ENCODE peak calls at places on chromosomes 7 and 10, in eight cellular contexts. J is cardiac muscle cell, L is AG10803, Y is fibroblast of lung, A is K562, F is bronchial epithelial cell, I is SK-N-SH, H is AG04449. E is an unnamed sample.

GRCh38 chr7:88354999-88355398 is 48.3 kb upstream of the STEAP4 start:
- DNase-seq in J (no peak), L (no peak), Y (no peak), A (no peak), F (no peak), I (no peak), H (no peak), E (no peak)

GRCh38 chr7:131476740-131477139 is 79.7 kb downstream of the PODXL start:
- DNase-seq in J (no peak), L (no peak), Y (no peak), A (no peak), F (no peak), I (no peak), H (no peak), E (no peak)

GRCh38 chr7:106236065-106236464 is 48.7 kb downstream of the NAMPT start:
- DNase-seq in J (no peak), L (no peak), Y (no peak), A (no peak), F (no peak), I (no peak), H (no peak), E (no peak)

GRCh38 chr7:80453699-80454340 is 58.0 kb downstream of the GNAT3 start:
- DNase-seq in J (peak; percentile 58), L (peak; percentile 20), Y (no peak), A (no peak), F (peak; percentile 37), I (peak; percentile 45), H (no peak), E (peak; percentile 46)

GRCh38 chr10:30553625-30554442 is 75.7 kb downstream of the LYZL2 start:
- DNase-seq in J (peak; percentile 86), L (peak; percentile 54), Y (peak; percentile 18), A (peak; percentile 71), F (no peak), I (no peak), H (no peak), E (peak; percentile 71)

GRCh38 chr7:27442446-27442845 is 199.8 kb downstream of the EVX1 start:
- DNase-seq in J (peak; percentile 41), L (peak; percentile 51), Y (peak; percentile 41), A (no peak), F (peak; percentile 88), I (no peak), H (peak; percentile 2), E (peak; percentile 42)

GRCh38 chr7:157662110-157662791 is 325.4 kb downstream of the DNAJB6 start:
- DNase-seq in J (no peak), L (no peak), Y (no peak), A (no peak), F (no peak), I (no peak), H (no peak), E (no peak)

GRCh38 chr7:112201421-112201820 is 4.8 kb downstream of the DOCK4 start:
- DNase-seq in J (peak; percentile 42), L (peak; percentile 64), Y (peak; percentile 79), A (no peak), F (peak; percentile 86), I (no peak), H (no peak), E (peak; percentile 86)

GRCh38 chr10:58782876-58783859 is 270.5 kb downstream of the BICC1 start:
- DNase-seq in J (peak; percentile 88), L (peak; percentile 93), Y (peak; percentile 25), A (no peak), F (no peak), I (no peak), H (no peak), E (peak; percentile 83)

GRCh38 chr10:94423627-94424026 is 21.3 kb downstream of the TBC1D12 start:
- DNase-seq in J (peak; percentile 67), L (peak; percentile 51), Y (peak; percentile 86), A (no peak), F (no peak), I (no peak), H (no peak), E (peak; percentile 79)

GRCh38 chr7:19560111-19560883 is 148.5 kb downstream of the POLR1F start:
- DNase-seq in J (peak; percentile 72), L (peak; percentile 47), Y (peak; percentile 79), A (no peak), F (peak; percentile 49), I (no peak), H (no peak), E (peak; percentile 97)

GRCh38 chr7:26500749-26501352 is 209.2 kb downstream of the SNX10 start:
- DNase-seq in J (peak; percentile 41), L (peak; percentile 37), Y (peak; percentile 18), A (no peak), F (peak; percentile 46), I (peak; percentile 55), H (no peak), E (peak; percentile 43)

GRCh38 chr7:101792051-101792651 is 25.3 kb upstream of the CUX1 start:
- DNase-seq in J (peak; percentile 87), L (peak; percentile 91), Y (peak; percentile 91), A (no peak), F (peak; percentile 95), I (peak; percentile 78), H (peak; percentile 24), E (peak; percentile 90)

GRCh38 chr10:106705576-106706526 is 458.7 kb downstream of the SORCS1 start:
- DNase-seq in J (peak; percentile 76), L (peak; percentile 55), Y (peak; percentile 19), A (peak; percentile 32), F (peak; percentile 38), I (peak; percentile 61), H (no peak), E (peak; percentile 38)

GRCh38 chr7:132997505-132997904 is 84.4 kb downstream of the CHCHD3 start:
- DNase-seq in J (no peak), L (no peak), Y (no peak), A (no peak), F (no peak), I (no peak), H (no peak), E (no peak)

GRCh38 chr7:106421181-106421762 is 136.5 kb upstream of the NAMPT start:
- DNase-seq in J (peak; percentile 99), L (peak; percentile 91), Y (peak; percentile 96), A (no peak), F (peak; percentile 79), I (no peak), H (peak; percentile 84), E (peak; percentile 81)

GRCh38 chr10:90227259-90227658 is 525.9 kb downstream of the KIF20B start:
- DNase-seq in J (peak; percentile 79), L (no peak), Y (peak; percentile 100), A (no peak), F (peak; percentile 98), I (no peak), H (no peak), E (peak; percentile 54)

DNA sequence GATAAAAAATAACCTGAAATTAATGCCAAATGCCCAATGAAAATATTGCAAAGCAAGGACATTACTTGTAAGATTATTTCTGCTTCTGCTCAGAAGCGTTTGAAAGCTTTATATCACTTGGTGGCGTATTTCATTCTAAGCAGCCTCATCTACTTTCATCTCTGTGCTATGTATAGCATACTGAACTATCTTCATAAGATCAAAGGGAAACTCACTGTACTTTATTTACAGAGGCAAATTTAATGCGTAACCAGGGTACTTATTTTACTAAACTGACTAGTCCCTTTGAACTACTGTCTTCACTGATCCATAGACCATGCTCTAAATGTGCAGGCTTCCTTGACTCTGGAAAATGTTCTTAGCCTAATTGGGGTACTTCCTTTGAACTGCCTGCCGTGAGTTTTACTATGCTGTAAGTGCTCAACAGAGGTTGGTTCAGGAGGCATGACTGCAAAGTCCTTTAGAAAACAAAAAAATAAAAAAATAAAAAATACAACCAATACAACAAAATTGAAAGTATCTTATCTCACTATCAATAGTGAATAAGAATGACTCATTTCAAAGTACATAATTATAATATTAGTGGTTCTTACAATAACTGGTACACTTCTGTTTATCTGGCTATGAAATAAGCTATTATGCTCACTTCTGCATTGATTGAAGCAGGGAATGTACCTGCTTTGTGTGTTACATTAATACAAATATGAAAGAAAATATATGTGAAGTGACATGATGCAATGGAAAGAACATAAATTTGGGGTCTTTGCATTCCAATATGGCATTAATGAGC is 41.0 kb upstream of the TSPAN12 start:
- DNase-seq in J (no peak), L (no peak), Y (no peak), A (no peak), F (no peak), I (no peak), H (no peak), E (no peak)
- TF ChIP-seq CTCF in J (no peak), L (no peak), Y (no peak), A (no peak), F (no peak), I (no peak), H (no peak), E (no peak)

GRCh38 chr7:128890306-128891109 is 20.0 kb downstream of the KCP start:
- DNase-seq in J (peak; percentile 20), L (no peak), Y (no peak), A (peak; percentile 90), F (no peak), I (peak; percentile 84), H (no peak), E (no peak)
- H3K4me3 ChIP-seq in J (no peak overlapping the region), L (no peak overlapping the region), Y (no peak overlapping the region), A (peak overlapping the region; percentile 24), F (peak overlapping the region; percentile 51), I (peak overlapping the region; percentile 29), H (no peak overlapping the region), E (no peak overlapping the region)

DNA sequence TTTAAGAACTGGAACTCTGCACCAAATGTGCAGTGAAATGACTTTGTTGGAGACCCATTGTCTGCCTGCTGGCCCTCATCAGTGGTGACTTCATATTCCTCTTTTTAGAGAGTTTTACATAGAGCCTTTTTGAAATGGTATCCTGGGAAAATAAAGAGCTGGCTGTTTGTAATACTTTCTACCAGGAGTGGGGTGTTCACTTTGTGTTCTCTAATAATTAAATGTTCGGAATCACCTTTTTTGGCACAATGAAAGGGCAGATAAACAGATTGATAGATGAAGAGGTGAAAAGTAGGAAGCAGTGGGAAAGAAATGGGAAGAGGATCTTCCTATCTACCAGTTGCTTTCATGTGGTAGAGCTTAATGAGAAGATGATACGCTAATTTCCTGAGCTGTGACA is 55.5 kb downstream of the PRPF18 start:
- DNase-seq in J (no peak), L (no peak), Y (no peak), A (no peak), F (no peak), I (no peak), H (no peak), E (no peak)
- TF ChIP-seq CTCF in J (no peak), L (no peak), Y (no peak), A (no peak), F (no peak), I (no peak), H (no peak), E (no peak)

DNA sequence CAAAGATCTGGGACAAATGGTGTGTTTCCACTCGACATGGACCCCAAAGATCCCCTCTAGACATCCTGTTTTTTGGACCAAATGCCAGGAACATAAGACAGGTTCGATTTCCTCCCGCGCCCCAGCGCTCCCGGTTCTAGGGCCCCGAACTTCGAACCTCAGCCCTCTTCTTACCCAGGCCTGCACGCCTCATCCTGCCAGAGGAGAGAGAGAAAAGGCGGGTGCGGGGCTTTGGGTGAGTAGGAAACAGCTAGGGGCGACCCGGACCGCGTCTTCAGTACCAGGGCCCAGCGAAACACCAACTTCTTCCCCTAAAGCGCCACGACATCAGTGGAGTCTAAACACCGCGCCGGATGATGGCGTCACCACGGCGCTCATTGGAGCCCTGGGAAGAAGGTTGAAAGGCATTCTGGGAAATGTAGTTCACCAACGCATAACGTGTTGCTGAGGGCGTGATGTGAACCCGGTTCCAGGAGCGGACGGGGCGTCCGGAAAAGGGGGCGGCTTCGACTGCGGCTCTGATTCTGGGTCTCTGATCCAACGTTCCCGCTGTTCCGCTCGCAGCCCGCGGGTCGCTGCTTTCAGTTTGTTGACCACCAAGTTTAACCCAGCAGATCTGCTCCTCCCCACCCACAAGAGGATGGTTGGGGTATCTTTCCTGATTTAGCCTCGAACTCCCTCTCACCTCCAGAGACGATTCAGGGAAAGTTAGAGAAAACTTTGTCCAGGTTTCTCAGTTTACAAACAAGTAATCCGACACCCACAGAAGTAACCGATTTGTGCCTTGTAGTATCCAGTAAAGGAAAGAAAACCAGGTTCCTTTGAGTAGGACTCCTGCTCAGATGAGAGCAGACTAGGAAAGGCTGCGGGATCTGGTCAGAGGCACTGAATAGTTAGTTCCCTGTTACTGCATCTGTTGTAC is at the start of gene BET1:
- DNase-seq in J (peak; percentile 98), L (peak; percentile 96), Y (peak; percentile 97), A (peak; percentile 95), F (peak; percentile 93), I (peak; percentile 93), H (peak; percentile 72), E (peak; percentile 98)
- H3K4me3 ChIP-seq in J (peak within 1 kb of the TSS; percentile 96), L (peak within 1 kb of the TSS; percentile 92), Y (peak within 1 kb of the TSS; percentile 98), A (peak within 1 kb of the TSS; percentile 82), F (peak within 1 kb of the TSS; percentile 69), I (peak within 1 kb of the TSS; percentile 100), H (peak within 1 kb of the TSS; percentile 83), E (peak within 1 kb of the TSS; percentile 95)

E was measured in fibroblast of villous mesenchyme.